ENCODE peak calls at places on chromosomes 16 and 17, in eight cellular contexts. C, E, B, A, N, P, H and J are unnamed samples. For H3K36me3 and H3K4me1, the result is how much of the 10 kb centered on the place peaks cover.

GRCh38 chr17:38569701-38570512 is 35.8 kb downstream of the SRCIN1 start:
- DNase-seq in C (no peak), E (no peak), B (no peak), A (no peak), N (no peak), P (no peak), H (no peak), J (no peak)

GRCh38 chr16:17369441-17369951 is 101.3 kb downstream of the XYLT1 start:
- DNase-seq in C (peak), E (no peak), B (peak), A (peak), N (peak), P (no peak), H (peak), J (no peak)

GRCh38 chr16:69307091-69307490 is 4.1 kb upstream of the VPS4A start:
- DNase-seq in C (no peak), E (no peak), B (no peak), A (no peak), N (no peak), P (no peak), H (no peak), J (no peak)

GRCh38 chr16:85329059-85329812 is 217.0 kb upstream of the CIBAR2 start:
- DNase-seq in C (no peak), E (no peak), B (no peak), A (peak), N (peak), P (no peak), H (peak), J (no peak)

GRCh38 chr16:3086596-3087242 is 12.4 kb downstream of the ZSCAN10 start:
- DNase-seq in C (no peak), E (no peak), B (no peak), A (no peak), N (no peak), P (no peak), H (no peak), J (no peak)

GRCh38 chr16:8621572-8622314 is at the start of gene METTL22:
- DNase-seq in C (peak), E (peak), B (peak), A (peak), N (peak), P (peak), H (peak), J (peak)

GRCh38 chr16:24054649-24055560 is 201.2 kb upstream of the CACNG3 start:
- DNase-seq in C (no peak), E (no peak), B (no peak), A (no peak), N (no peak), P (no peak), H (no peak), J (no peak)

GRCh38 chr16:20316715-20317114 is 10.6 kb downstream of the GP2 start:
- DNase-seq in C (no peak), E (no peak), B (no peak), A (no peak), N (no peak), P (no peak), H (no peak), J (no peak)

GRCh38 chr17:83173997-83174858 is 94.8 kb downstream of the METRNL start:
- DNase-seq in C (no peak), E (peak), B (no peak), A (peak), N (no peak), P (no peak), H (no peak), J (no peak)

DNA sequence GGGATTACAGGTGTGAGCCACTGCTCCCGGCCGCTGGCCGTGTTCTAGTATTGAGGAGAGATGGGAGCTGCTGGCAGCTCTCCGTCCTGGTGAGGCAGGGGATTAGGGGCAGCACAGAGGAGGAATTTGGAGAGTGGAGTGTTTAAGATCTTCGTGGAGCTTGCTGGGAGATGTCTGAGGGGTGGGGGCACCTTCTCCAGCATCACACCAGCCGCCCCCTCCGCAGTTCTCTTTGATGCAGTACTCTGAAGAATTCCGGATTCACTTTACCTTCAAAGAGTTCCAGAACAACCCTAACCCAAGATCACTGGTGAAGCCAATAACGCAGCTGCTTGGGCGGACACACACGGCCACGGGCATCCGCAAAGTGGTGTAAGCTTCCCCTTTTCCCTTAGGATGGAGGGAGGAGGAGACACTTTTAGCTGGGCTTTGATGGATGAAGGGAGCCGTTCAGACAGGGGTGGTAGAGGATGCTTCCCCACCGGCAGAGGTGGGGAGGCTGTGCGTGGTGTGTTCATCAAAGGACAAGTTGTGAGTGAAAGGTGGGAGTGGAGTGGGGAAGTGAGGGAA is 11.9 kb downstream of the ITGAM start:
- DNase-seq in C (no peak), E (no peak), B (no peak), A (no peak), N (no peak), P (no peak), H (no peak), J (no peak)
- H3K36me3 ChIP-seq in C (under half), E (under half), B (under half), A (under half), N (under half), P (under half), H (under half), J (under half)

GRCh38 chr17:62927083-62927482 is 39.0 kb upstream of the TANC2 start:
- DNase-seq in C (no peak), E (no peak), B (no peak), A (no peak), N (no peak), P (no peak), H (no peak), J (no peak)
- H3K4me3 ChIP-seq in C (no peak), E (no peak), B (no peak), A (no peak), N (no peak), P (no peak), H (no peak), J (no peak)

GRCh38 chr16:70754874-70755600 is 45.9 kb downstream of the VAC14 start:
- DNase-seq in C (no peak), E (no peak), B (no peak), A (no peak), N (no peak), P (no peak), H (no peak), J (no peak)

GRCh38 chr16:70753228-70753627 is 47.7 kb downstream of the VAC14 start:
- DNase-seq in C (no peak), E (no peak), B (no peak), A (no peak), N (no peak), P (no peak), H (no peak), J (no peak)

GRCh38 chr16:70756071-70756470 is 44.9 kb downstream of the VAC14 start:
- DNase-seq in C (no peak), E (no peak), B (no peak), A (no peak), N (no peak), P (no peak), H (no peak), J (no peak)

GRCh38 chr16:70753694-70754325 is 47.1 kb downstream of the VAC14 start:
- DNase-seq in C (no peak), E (no peak), B (peak), A (no peak), N (no peak), P (no peak), H (no peak), J (no peak)

GRCh38 chr16:70754371-70754770 is 46.6 kb downstream of the VAC14 start:
- DNase-seq in C (no peak), E (no peak), B (peak), A (no peak), N (no peak), P (no peak), H (no peak), J (no peak)
- H3K4me1 ChIP-seq in C (half or more), E (under half), B (under half), A (under half), N (under half), P (half or more), H (under half), J (under half)

GRCh38 chr16:75392911-75393310 is 40.4 kb downstream of the CFDP1 start:
- DNase-seq in C (no peak), E (no peak), B (no peak), A (no peak), N (no peak), P (no peak), H (no peak), J (no peak)
- H3K36me3 ChIP-seq in C (under half), E (under half), B (under half), A (under half), N (under half), P (under half), H (half or more), J (under half)

GRCh38 chr16:72620853-72621252 is 427.1 kb downstream of the ZFHX3 start:
- DNase-seq in C (no peak), E (no peak), B (no peak), A (no peak), N (no peak), P (no peak), H (no peak), J (no peak)

GRCh38 chr16:72621651-72622050 is 426.3 kb downstream of the ZFHX3 start:
- DNase-seq in C (no peak), E (no peak), B (no peak), A (no peak), N (no peak), P (no peak), H (no peak), J (no peak)

GRCh38 chr16:72626623-72627022 is 421.3 kb downstream of the ZFHX3 start:
- DNase-seq in C (no peak), E (peak), B (no peak), A (no peak), N (no peak), P (no peak), H (no peak), J (no peak)
- H3K4me3 ChIP-seq in C (peak), E (peak), B (no peak), A (no peak), N (peak), P (no peak), H (no peak), J (no peak)

GRCh38 chr17:77407321-77408277 is 266.8 kb downstream of the SEC14L1 start:
- DNase-seq in C (no peak), E (no peak), B (no peak), A (no peak), N (peak), P (no peak), H (no peak), J (no peak)
- H3K4me1 ChIP-seq in C (half or more), E (under half), B (half or more), A (under half), N (half or more), P (half or more), H (half or more), J (under half)